ENCODE peak calls at places on chromosomes 6 and 20, in five cellular contexts. R, Z, F, K and B are unnamed samples.
A peak's percentile ranks its signal among the peaks of the same experiment; 100 is the strongest.

GRCh38 chr6:12715437-12715836 is 1.1 kb upstream of the PHACTR1 start:
- DNase-seq in R (no peak), K (no peak), Z (no peak), F (no peak), B (no peak)

GRCh38 chr6:15713325-15713724 is 50.5 kb upstream of the DTNBP1 start:
- DNase-seq in Z (no peak), K (no peak), F (no peak), R (no peak), B (no peak)

GRCh38 chr6:111260570-111261298 is 173.4 kb downstream of the SLC16A10 start:
- DNase-seq in F (no peak), R (no peak), K (no peak), Z (no peak), B (peak; percentile 21)

GRCh38 chr6:111761783-111762312 is 111.4 kb downstream of the FYN start:
- DNase-seq in R (no peak), K (no peak), Z (no peak), F (peak; percentile 19), B (no peak)

GRCh38 chr6:150334790-150335783 is 33.7 kb upstream of the IYD start:
- DNase-seq in R (no peak), Z (no peak), F (peak; percentile 7), K (peak; percentile 65), B (peak; percentile 67)

GRCh38 chr20:59587570-59587969 is 16.8 kb upstream of the PHACTR3 start:
- DNase-seq in F (no peak), K (no peak), R (no peak), Z (no peak), B (no peak)

GRCh38 chr6:31827286-31828079 is at the start of gene HSPA1B:
- DNase-seq in Z (peak; percentile 99), K (peak; percentile 100), F (peak; percentile 87), R (peak; percentile 99), B (peak; percentile 99)

GRCh38 chr6:136307351-136307750 is 17.7 kb upstream of the BCLAF1 start:
- DNase-seq in Z (no peak), F (no peak), R (no peak), K (no peak), B (no peak)

GRCh38 chr20:887137-887536 is 29.0 kb downstream of the ANGPT4 start:
- DNase-seq in Z (no peak), R (no peak), F (no peak), K (no peak), B (no peak)

GRCh38 chr20:57582432-57583288 is 21.8 kb downstream of the PCK1 start:
- DNase-seq in F (no peak), K (peak; percentile 86), R (no peak), Z (no peak), B (peak; percentile 61)

GRCh38 chr6:39263299-39264037 is 34.2 kb upstream of the KCNK5 start:
- DNase-seq in K (no peak), Z (no peak), F (no peak), R (no peak), B (peak; percentile 49)

GRCh38 chr6:145143379-145143778 is 591.9 kb downstream of the EPM2A start:
- DNase-seq in Z (no peak), K (no peak), R (no peak), F (no peak), B (no peak)

GRCh38 chr6:139254196-139254595 is 37.6 kb downstream of the TXLNB start:
- DNase-seq in R (no peak), K (no peak), F (no peak), Z (no peak), B (no peak)

GRCh38 chr6:96836579-96837137 is 619 bp downstream of the GPR63 start:
- DNase-seq in R (no peak), Z (no peak), K (peak; percentile 5), F (no peak), B (no peak)

GRCh38 chr20:32201296-32201976 is 6.1 kb downstream of the PLAGL2 start:
- DNase-seq in F (no peak), R (no peak), K (no peak), Z (no peak), B (no peak)

GRCh38 chr6:70667256-70667710 is 400 bp upstream of the SMAP1 start:
- DNase-seq in F (no peak), Z (no peak), K (no peak), R (no peak), B (no peak)

GRCh38 chr20:13302647-13303425 is 81.8 kb downstream of the ISM1 start:
- DNase-seq in K (peak; percentile 21), Z (no peak), R (no peak), F (no peak), B (peak; percentile 73)

GRCh38 chr20:14418441-14418840 is 81.0 kb upstream of the FLRT3 start:
- DNase-seq in R (no peak), Z (no peak), F (no peak), K (no peak), B (no peak)

GRCh38 chr6:82178759-82179112 is 68.8 kb downstream of the IBTK start:
- DNase-seq in F (no peak), R (no peak), K (no peak), Z (no peak), B (no peak)

GRCh38 chr6:113630365-113630737 is 226.8 kb upstream of the MARCKS start:
- DNase-seq in Z (no peak), K (peak; percentile 44), F (no peak), R (no peak), B (no peak)

GRCh38 chr20:19693508-19693907 is 64.5 kb upstream of the RIN2 start:
- DNase-seq in R (no peak), Z (no peak), K (no peak), F (no peak), B (no peak)

GRCh38 chr20:24321939-24322338 is 147.5 kb upstream of the SYNDIG1 start:
- DNase-seq in R (no peak), F (no peak), K (no peak), Z (no peak), B (no peak)

GRCh38 chr6:167699141-167700036 is 127.3 kb upstream of the AFDN start:
- DNase-seq in R (peak; percentile 79), F (no peak), K (peak; percentile 87), Z (peak; percentile 82), B (peak; percentile 46)

GRCh38 chr6:137692308-137692707 is 174.8 kb upstream of the TNFAIP3 start:
- DNase-seq in Z (no peak), K (no peak), R (no peak), F (no peak), B (no peak)

GRCh38 chr6:135358251-135358821 is 139.2 kb downstream of the AHI1 start:
- DNase-seq in F (no peak), R (no peak), K (peak; percentile 46), Z (no peak), B (peak; percentile 68)

GRCh38 chr20:63553933-63554290 is at the start of gene FNDC11:
- DNase-seq in Z (peak; percentile 69), F (peak; percentile 58), R (no peak), K (no peak), B (peak; percentile 28)

GRCh38 chr20:34683667-34684066 is 6.8 kb upstream of the PIGU start:
- DNase-seq in R (no peak), Z (no peak), F (no peak), K (no peak), B (no peak)

GRCh38 chr20:51574248-51575033 is 31.9 kb upstream of the NFATC2 start:
- DNase-seq in Z (no peak), R (no peak), K (no peak), F (no peak), B (peak; percentile 45)

GRCh38 chr6:126170875-126171489 is 168.9 kb upstream of the CENPW start:
- DNase-seq in F (no peak), K (peak; percentile 48), Z (no peak), R (no peak), B (peak; percentile 59)

GRCh38 chr6:37761872-37762271 is 57.7 kb upstream of the ZFAND3 start:
- DNase-seq in Z (no peak), K (no peak), R (no peak), F (no peak), B (no peak)

GRCh38 chr20:59825563-59825920 is 107.9 kb downstream of the SYCP2 start:
- DNase-seq in R (no peak), K (no peak), Z (no peak), F (no peak), B (no peak)

GRCh38 chr6:76043690-76044089 is 28.8 kb downstream of the IMPG1 start:
- DNase-seq in R (no peak), F (no peak), Z (no peak), K (no peak), B (no peak)

GRCh38 chr6:32944265-32944664 is 3.4 kb upstream of the HLA-DMB start:
- DNase-seq in Z (peak; percentile 57), R (no peak), F (no peak), K (no peak), B (no peak)

DNA sequence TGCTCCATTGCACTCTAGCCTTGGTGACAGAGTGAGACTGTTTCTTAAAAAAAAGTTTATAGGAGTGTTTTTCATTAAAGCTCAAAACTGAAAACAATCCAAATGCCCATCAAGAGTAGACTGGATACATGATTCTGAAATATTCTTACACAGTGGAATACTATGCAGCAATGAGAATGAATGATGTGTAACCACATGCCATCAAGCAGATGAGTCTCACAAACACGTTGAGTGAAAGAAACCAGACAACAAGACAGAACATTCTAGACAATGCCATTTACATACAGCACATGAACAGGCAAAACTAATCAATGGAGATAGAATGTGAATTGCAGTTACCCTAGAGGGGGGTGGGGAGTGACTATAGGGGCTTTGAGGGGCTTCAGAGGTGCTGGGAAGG is 72.4 kb downstream of the TOX2 start:
- DNase-seq in K (no peak), F (no peak), R (no peak), Z (no peak), B (no peak)
- H3K4me1 ChIP-seq in K (peaks cover 23% of the 10 kb centered on the region), F (peaks cover 8% of the 10 kb centered on the region), R (no peaks in the 10 kb centered on the region), Z (peaks cover 14% of the 10 kb centered on the region), B (no peaks in the 10 kb centered on the region)

GRCh38 chr6:142824491-142824890 is 120.5 kb downstream of the HIVEP2 start:
- DNase-seq in F (no peak), K (no peak), R (no peak), Z (no peak), B (no peak)
- H3K4me1 ChIP-seq in F (peaks cover 45% of the 10 kb centered on the region), K (peaks cover 26% of the 10 kb centered on the region), R (peaks cover 71% of the 10 kb centered on the region), Z (peaks cover 44% of the 10 kb centered on the region), B (peaks cover 3% of the 10 kb centered on the region)

GRCh38 chr6:155330133-155330734 is 15.9 kb upstream of the TFB1M start:
- DNase-seq in F (no peak), K (no peak), R (no peak), Z (no peak), B (no peak)
- H3K4me1 ChIP-seq in F (peaks cover 15% of the 10 kb centered on the region), K (peaks cover 9% of the 10 kb centered on the region), R (no peaks in the 10 kb centered on the region), Z (peaks cover 5% of the 10 kb centered on the region), B (peaks cover 28% of the 10 kb centered on the region)

GRCh38 chr6:106124437-106125423 is 38.6 kb downstream of the PRDM1 start:
- DNase-seq in F (no peak), K (no peak), R (no peak), Z (no peak), B (no peak)
- H3K4me1 ChIP-seq in F (peaks cover 10% of the 10 kb centered on the region), K (no peaks in the 10 kb centered on the region), R (no peaks in the 10 kb centered on the region), Z (no peaks in the 10 kb centered on the region), B (peaks cover 20% of the 10 kb centered on the region)

GRCh38 chr6:43495409-43495941 is 14.7 kb downstream of the LRRC73 start:
- DNase-seq in Z (no peak), K (no peak), R (no peak), F (no peak), B (peak; percentile 41)
- H3K4me1 ChIP-seq in Z (peaks cover 47% of the 10 kb centered on the region), K (peaks cover 27% of the 10 kb centered on the region), R (no peaks in the 10 kb centered on the region), F (peaks cover 22% of the 10 kb centered on the region), B (peaks cover 4% of the 10 kb centered on the region)

GRCh38 chr6:52516943-52517342 is 59.9 kb downstream of the TRAM2 start:
- DNase-seq in K (no peak), Z (no peak), F (no peak), R (no peak), B (no peak)
- H3K4me1 ChIP-seq in K (peaks cover 69% of the 10 kb centered on the region), Z (peaks cover 50% of the 10 kb centered on the region), F (no peaks in the 10 kb centered on the region), R (peaks cover 90% of the 10 kb centered on the region), B (peaks cover 42% of the 10 kb centered on the region)